ENCODE peak calls at places on chromosomes 12 and 14, in ten cellular contexts. K, B, H, O, L, E, W, V, C and X are unnamed samples.

GRCh38 chr12:124318336-124319020 is 23.6 kb downstream of the RFLNA start:
- DNase-seq in K (no peak), L (no peak), V (no peak), B (no peak), O (no peak), H (no peak), W (peak), C (no peak), E (no peak), X (no peak)

GRCh38 chr12:23464241-23464812 is 485.1 kb downstream of the SOX5 start:
- DNase-seq in W (no peak), E (no peak), V (no peak), K (no peak), B (no peak), C (no peak), L (no peak), H (no peak), O (no peak), X (no peak)

GRCh38 chr12:111942557-111942956 is 70.4 kb downstream of the TMEM116 start:
- DNase-seq in L (no peak), B (peak), E (no peak), C (no peak), W (no peak), V (no peak), K (peak), H (peak), O (peak), X (no peak)

GRCh38 chr12:115750340-115750739 is 527.2 kb downstream of the MED13L start:
- DNase-seq in V (no peak), C (no peak), E (no peak), B (no peak), O (no peak), K (no peak), H (no peak), W (no peak), L (no peak), X (no peak)

GRCh38 chr14:62029569-62029924 is 267.3 kb downstream of the SNAPC1 start:
- DNase-seq in C (peak), V (no peak), W (no peak), K (no peak), O (peak), B (no peak), H (no peak), L (no peak), E (no peak), X (no peak)

GRCh38 chr12:111766608-111767361 is at the start of gene ALDH2:
- DNase-seq in O (peak), E (peak), V (peak), B (no peak), H (no peak), K (peak), L (peak), C (peak), W (peak), X (peak)

GRCh38 chr12:72330291-72330690 is 58.1 kb downstream of the TRHDE start:
- DNase-seq in E (no peak), W (no peak), C (no peak), O (no peak), L (no peak), B (no peak), H (peak), V (no peak), K (peak), X (no peak)

GRCh38 chr14:78170203-78170602 is at the start of gene NRXN3:
- DNase-seq in K (no peak), H (no peak), C (peak), O (no peak), V (no peak), L (no peak), W (peak), E (peak), B (no peak), X (peak)

GRCh38 chr14:76922599-76922998 is 96.4 kb downstream of the LRRC74A start:
- DNase-seq in E (no peak), W (no peak), L (no peak), K (no peak), C (no peak), H (no peak), V (no peak), O (no peak), B (no peak), X (no peak)

GRCh38 chr14:55220230-55220629 is 28.8 kb upstream of the DLGAP5 start:
- DNase-seq in W (no peak), O (no peak), V (no peak), K (peak), E (no peak), C (no peak), H (no peak), L (no peak), B (peak), X (no peak)

GRCh38 chr12:99059824-99060526 is 414.9 kb downstream of the APAF1 start:
- DNase-seq in B (peak), L (no peak), H (no peak), E (no peak), C (no peak), W (no peak), K (peak), V (no peak), O (no peak), X (peak)

GRCh38 chr12:9064201-9064814 is 51.4 kb downstream of the A2M start:
- DNase-seq in O (peak), H (peak), K (peak), B (no peak), W (no peak), C (peak), V (peak), E (peak), L (peak), X (peak)

GRCh38 chr12:76786986-76787385 is 23.1 kb downstream of the ZDHHC17 start:
- DNase-seq in L (no peak), K (no peak), E (no peak), B (no peak), O (no peak), C (no peak), W (no peak), H (no peak), V (no peak), X (no peak)

GRCh38 chr14:22332671-22333407 is 256.2 kb downstream of the DAD1 start:
- DNase-seq in E (no peak), W (no peak), H (no peak), O (no peak), B (no peak), V (no peak), K (no peak), L (no peak), C (peak), X (peak)

GRCh38 chr14:50830932-50831703 is at the start of gene NIN:
- DNase-seq in H (peak), K (peak), O (peak), B (no peak), L (peak), E (peak), C (peak), V (peak), W (peak), X (peak)

GRCh38 chr12:94026566-94026965 is 121.8 kb upstream of the PLXNC1 start:
- DNase-seq in L (no peak), E (no peak), O (no peak), V (no peak), B (no peak), K (no peak), H (no peak), W (no peak), C (no peak), X (no peak)

GRCh38 chr12:55057466-55057865 is 37.7 kb downstream of the NEUROD4 start:
- DNase-seq in K (peak), W (peak), C (no peak), O (no peak), L (no peak), V (no peak), H (no peak), E (no peak), B (no peak), X (peak)

GRCh38 chr12:85357609-85358008 is 77.6 kb downstream of the ALX1 start:
- DNase-seq in E (no peak), V (no peak), O (no peak), L (no peak), C (no peak), H (no peak), B (no peak), W (no peak), K (no peak), X (no peak)

GRCh38 chr12:2183556-2184541 is 131.1 kb downstream of the CACNA1C start:
- DNase-seq in V (no peak), H (no peak), L (no peak), O (no peak), B (no peak), C (no peak), E (no peak), W (no peak), K (peak), X (peak)